ENCODE peak calls at places on chromosome 17, in six cellular contexts. O, K, X, S, P and I are unnamed samples.

GRCh38 chr17:8288336-8289102 is at the start of gene RANGRF:
- DNase-seq in O (peak), K (peak), X (peak), S (peak), P (peak), I (peak)

GRCh38 chr17:82267575-82268379 is 5.7 kb downstream of the CSNK1D start:
- DNase-seq in O (no peak), K (peak), X (peak), S (peak), P (no peak), I (no peak)

GRCh38 chr17:34981538-34982241 is 1.4 kb downstream of the LIG3 start:
- DNase-seq in O (no peak), K (peak), X (no peak), S (no peak), P (peak), I (no peak)

GRCh38 chr17:79803421-79803996 is 6.6 kb upstream of the CBX8 start:
- DNase-seq in O (no peak), K (no peak), X (no peak), S (no peak), P (no peak), I (no peak)

GRCh38 chr17:49055181-49055927 is 58.2 kb downstream of the IGF2BP1 start:
- DNase-seq in O (no peak), K (no peak), X (no peak), S (no peak), P (no peak), I (no peak)

GRCh38 chr17:18356624-18357023 is 6.7 kb downstream of the SHMT1 start:
- DNase-seq in O (no peak), K (peak), X (no peak), S (no peak), P (no peak), I (no peak)

GRCh38 chr17:31052187-31052889 is 42.4 kb upstream of the NF1 start:
- DNase-seq in O (no peak), K (peak), X (no peak), S (no peak), P (no peak), I (no peak)

GRCh38 chr17:81735181-81736102 is 23.4 kb downstream of the SLC25A10 start:
- DNase-seq in O (no peak), K (no peak), X (peak), S (peak), P (no peak), I (peak)

GRCh38 chr17:31574458-31574857 is 183.0 kb downstream of the RAB11FIP4 start:
- DNase-seq in O (no peak), K (no peak), X (no peak), S (no peak), P (no peak), I (no peak)

GRCh38 chr17:14871921-14872320 is 393.2 kb downstream of the PMP22 start:
- DNase-seq in O (no peak), K (peak), X (no peak), S (no peak), P (no peak), I (no peak)

GRCh38 chr17:1108810-1109605 is 70.8 kb downstream of the ABR start:
- DNase-seq in O (peak), K (peak), X (peak), S (peak), P (peak), I (no peak)

GRCh38 chr17:7204828-7205461 is 14.7 kb downstream of the DLG4 start:
- DNase-seq in O (peak), K (peak), X (peak), S (peak), P (peak), I (peak)

GRCh38 chr17:51541215-51541614 is 280.9 kb downstream of the UTP18 start:
- DNase-seq in O (no peak), K (no peak), X (no peak), S (no peak), P (no peak), I (no peak)

GRCh38 chr17:83203472-83204221 is 124.2 kb downstream of the METRNL start:
- DNase-seq in O (no peak), K (no peak), X (no peak), S (no peak), P (no peak), I (no peak)

GRCh38 chr17:65370669-65371126 is 190.8 kb downstream of the AXIN2 start:
- DNase-seq in O (no peak), K (peak), X (no peak), S (no peak), P (no peak), I (no peak)

GRCh38 chr17:67322039-67322787 is 44.2 kb downstream of the PSMD12 start:
- DNase-seq in O (peak), K (no peak), X (peak), S (no peak), P (no peak), I (no peak)

GRCh38 chr17:78265121-78265520 is 33.7 kb downstream of the TMEM235 start:
- DNase-seq in O (no peak), K (no peak), X (no peak), S (no peak), P (no peak), I (no peak)

GRCh38 chr17:2264023-2264860 is 39.3 kb downstream of the SMG6 start:
- DNase-seq in O (no peak), K (peak), X (no peak), S (peak), P (peak), I (no peak)

GRCh38 chr17:7184091-7184488 is 4.9 kb upstream of the ASGR1 start:
- DNase-seq in O (no peak), K (no peak), X (no peak), S (no peak), P (peak), I (peak)

GRCh38 chr17:28908640-28909098 is 5.8 kb upstream of the DHRS13 start:
- DNase-seq in O (no peak), K (peak), X (no peak), S (no peak), P (no peak), I (no peak)

GRCh38 chr17:36731091-36731490 is 129.7 kb downstream of the MRM1 start:
- DNase-seq in O (no peak), K (no peak), X (no peak), S (no peak), P (peak), I (peak)

GRCh38 chr17:4204190-4204589 is 59.6 kb downstream of the ANKFY1 start:
- DNase-seq in O (no peak), K (no peak), X (no peak), S (no peak), P (no peak), I (no peak)

GRCh38 chr17:57906910-57907309 is 48.3 kb downstream of the CUEDC1 start:
- DNase-seq in O (no peak), K (no peak), X (no peak), S (no peak), P (no peak), I (no peak)

GRCh38 chr17:76085066-76085730 is 6.2 kb downstream of the ZACN start:
- DNase-seq in O (no peak), K (no peak), X (no peak), S (no peak), P (no peak), I (no peak)

GRCh38 chr17:45367216-45367615 is 50.4 kb upstream of the MAP3K14 start:
- DNase-seq in O (no peak), K (no peak), X (no peak), S (no peak), P (no peak), I (no peak)

GRCh38 chr17:17812211-17813054 is 24.4 kb downstream of the SREBF1 start:
- DNase-seq in O (peak), K (peak), X (peak), S (peak), P (peak), I (peak)

GRCh38 chr17:17859909-17860760 is 23.3 kb upstream of the SREBF1 start:
- DNase-seq in O (peak), K (peak), X (peak), S (peak), P (peak), I (peak)

GRCh38 chr17:3039748-3040147 is 23.7 kb downstream of the OR1D5 start:
- DNase-seq in O (no peak), K (peak), X (no peak), S (no peak), P (no peak), I (no peak)

GRCh38 chr17:50565559-50566350 is 5.2 kb downstream of the CACNA1G start:
- DNase-seq in O (no peak), K (no peak), X (no peak), S (no peak), P (peak), I (peak)

GRCh38 chr17:50542795-50543774 is 3.9 kb upstream of the SPATA20 start:
- DNase-seq in O (no peak), K (no peak), X (peak), S (no peak), P (peak), I (no peak)

GRCh38 chr17:43662432-43663141 is 865 bp upstream of the MEOX1 start:
- DNase-seq in O (peak), K (no peak), X (no peak), S (no peak), P (no peak), I (no peak)

GRCh38 chr17:63646492-63646815 is 24.2 kb downstream of the MAP3K3 start:
- DNase-seq in O (no peak), K (no peak), X (no peak), S (no peak), P (no peak), I (no peak)

GRCh38 chr17:76266244-76266938 is 1.2 kb downstream of the UBALD2 start:
- DNase-seq in O (no peak), K (peak), X (peak), S (peak), P (no peak), I (no peak)

GRCh38 chr17:81391964-81392908 is 3.0 kb upstream of the BAHCC1 start:
- DNase-seq in O (no peak), K (peak), X (no peak), S (no peak), P (peak), I (no peak)

GRCh38 chr17:76645481-76645880 is 1.9 kb upstream of the ST6GALNAC1 start:
- DNase-seq in O (no peak), K (no peak), X (no peak), S (no peak), P (no peak), I (no peak)